ENCODE peak calls at places on chromosomes 4 and X, in nine cellular contexts. C is A673; Q is iris pigment epithelial cell; K is SJSA1; H is suprapubic skin; E is activated CD4-positive, alpha-beta T cell treated with anti-CD3 and anti-CD28 coated beads, Interleukin-2, amount 10 ng/mL, durations not matched to agents 7 days and 5 days; F is choroid plexus epithelial cell; L is OCI-M1; Z is AG08395. V is an unnamed sample.

GRCh38 chr4:71382569-71383560 is 44.0 kb downstream of the SLC4A4 start:
- DNase-seq in C (no peak), Q (no peak), K (no peak), H (no peak), E (no peak), F (no peak), L (no peak), Z (no peak), V (no peak)

GRCh38 chr4:18366762-18367358 is 345.3 kb upstream of the LCORL start:
- DNase-seq in C (peak), Q (peak), K (no peak), H (no peak), E (peak), F (peak), L (peak), Z (no peak), V (no peak)

GRCh38 chr4:11367371-11367770 is 61.3 kb downstream of the HS3ST1 start:
- DNase-seq in C (no peak), Q (peak), K (no peak), H (no peak), E (no peak), F (peak), L (no peak), Z (no peak), V (peak)

GRCh38 chrX:64394059-64394873 is 986 bp downstream of the MTMR8 start:
- DNase-seq in C (no peak), Q (no peak), K (no peak), H (no peak), E (no peak), F (no peak), L (peak), Z (no peak), V (no peak)

GRCh38 chrX:65932173-65933084 is 107.5 kb downstream of the VSIG4 start:
- DNase-seq in C (peak), Q (no peak), K (no peak), H (no peak), E (no peak), F (no peak), L (peak), Z (no peak), V (no peak)

GRCh38 chr4:31461425-31461824 is 741.3 kb downstream of the PCDH7 start:
- DNase-seq in C (no peak), Q (peak), K (no peak), H (no peak), E (no peak), F (peak), L (no peak), Z (peak), V (no peak)

GRCh38 chr4:74440356-74440755 is 4.6 kb upstream of the AREG start:
- DNase-seq in C (no peak), Q (no peak), K (no peak), H (no peak), E (no peak), F (peak), L (peak), Z (no peak), V (no peak)

GRCh38 chr4:48774760-48775398 is 5.2 kb downstream of the FRYL start:
- DNase-seq in C (no peak), Q (no peak), K (no peak), H (no peak), E (no peak), F (no peak), L (no peak), Z (no peak), V (no peak)

GRCh38 chrX:112211459-112211858 is 128.9 kb upstream of the TRPC5 start:
- DNase-seq in C (no peak), Q (no peak), K (no peak), H (no peak), E (peak), F (no peak), L (peak), Z (peak), V (no peak)

GRCh38 chr4:148166132-148166531 is 276.1 kb downstream of the NR3C2 start:
- DNase-seq in C (no peak), Q (peak), K (no peak), H (no peak), E (no peak), F (peak), L (no peak), Z (peak), V (no peak)

GRCh38 chrX:13081385-13082285 is 37.2 kb upstream of the FAM9C start:
- DNase-seq in C (no peak), Q (peak), K (no peak), H (no peak), E (peak), F (peak), L (no peak), Z (peak), V (no peak)

GRCh38 chr4:74623041-74623440 is 171.3 kb downstream of the BTC start:
- DNase-seq in C (peak), Q (peak), K (peak), H (no peak), E (peak), F (peak), L (peak), Z (peak), V (no peak)

GRCh38 chrX:152725409-152725808 is 8.1 kb downstream of the CSAG1 start:
- DNase-seq in C (no peak), Q (no peak), K (no peak), H (no peak), E (no peak), F (no peak), L (no peak), Z (no peak), V (no peak)

GRCh38 chr4:123995939-123996338 is 599.3 kb downstream of the SPRY1 start:
- DNase-seq in C (no peak), Q (peak), K (peak), H (no peak), E (no peak), F (peak), L (no peak), Z (peak), V (no peak)

GRCh38 chr4:83128235-83128929 is 13.9 kb upstream of the PLAC8 start:
- DNase-seq in C (no peak), Q (peak), K (peak), H (no peak), E (no peak), F (peak), L (peak), Z (peak), V (no peak)

GRCh38 chrX:41029332-41029731 is 55.9 kb upstream of the USP9X start:
- DNase-seq in C (no peak), Q (peak), K (peak), H (no peak), E (no peak), F (peak), L (no peak), Z (no peak), V (no peak)

GRCh38 chrX:131778269-131779218 is 234.7 kb downstream of the OR13H1 start:
- DNase-seq in C (peak), Q (peak), K (no peak), H (no peak), E (no peak), F (no peak), L (no peak), Z (peak), V (peak)

GRCh38 chrX:152930516-152930915 is 32.6 kb downstream of the ZNF185 start:
- DNase-seq in C (no peak), Q (no peak), K (no peak), H (no peak), E (no peak), F (no peak), L (no peak), Z (no peak), V (no peak)

GRCh38 chrX:387729-388128 is 1.0 kb upstream of the PPP2R3B start:
- DNase-seq in C (no peak), Q (no peak), K (no peak), H (no peak), E (no peak), F (no peak), L (no peak), Z (no peak), V (no peak)

GRCh38 chr4:124275-125081 is at the start of gene ZNF718:
- DNase-seq in C (peak), Q (peak), K (peak), H (peak), E (peak), F (peak), L (peak), Z (peak), V (peak)

GRCh38 chr4:110290511-110290910 is 92.1 kb upstream of the ELOVL6 start:
- DNase-seq in C (no peak), Q (no peak), K (no peak), H (no peak), E (no peak), F (no peak), L (no peak), Z (no peak), V (no peak)

GRCh38 chr4:155005395-155006087 is 202.9 kb upstream of the NPY2R start:
- DNase-seq in C (no peak), Q (peak), K (no peak), H (no peak), E (no peak), F (peak), L (peak), Z (peak), V (no peak)

GRCh38 chrX:120725874-120726273 is 96.0 kb upstream of the C1GALT1C1 start:
- DNase-seq in C (no peak), Q (no peak), K (no peak), H (no peak), E (no peak), F (no peak), L (peak), Z (no peak), V (no peak)

GRCh38 chr4:88623097-88623496 is 30.8 kb downstream of the HERC3 start:
- DNase-seq in C (peak), Q (peak), K (peak), H (no peak), E (no peak), F (peak), L (no peak), Z (peak), V (no peak)

GRCh38 chr4:140928880-140929279 is 172.7 kb upstream of the TBC1D9 start:
- DNase-seq in C (no peak), Q (no peak), K (no peak), H (no peak), E (no peak), F (peak), L (no peak), Z (peak), V (no peak)

GRCh38 chr4:184653650-184654049 is 4.1 kb downstream of the PRIMPOL start:
- DNase-seq in C (peak), Q (peak), K (peak), H (no peak), E (no peak), F (peak), L (no peak), Z (peak), V (no peak)

GRCh38 chr4:3563403-3563802 is 31.2 kb upstream of the LRPAP1 start:
- DNase-seq in C (no peak), Q (no peak), K (no peak), H (no peak), E (no peak), F (no peak), L (no peak), Z (no peak), V (no peak)

GRCh38 chr4:68375667-68376559 is 26.0 kb upstream of the YTHDC1 start:
- DNase-seq in C (peak), Q (peak), K (peak), H (no peak), E (peak), F (peak), L (peak), Z (peak), V (no peak)

V was measured in stomach.